ENCODE peak calls at places on chromosomes 12 and 14, in four cellular contexts. Q is MCF 10A, S is fibroblast of lung, X is EL. A is an unnamed sample.

GRCh38 chr14:100405752-100406455 is 82.8 kb downstream of the SLC25A47 start:
- DNase-seq in Q (no peak), S (no peak), X (no peak), A (no peak)

GRCh38 chr12:129009833-129010232 is 156.6 kb downstream of the GLT1D1 start:
- DNase-seq in Q (no peak), S (no peak), X (no peak), A (no peak)

GRCh38 chr14:49982522-49982951 is 89.7 kb downstream of the ARF6 start:
- DNase-seq in Q (peak), S (peak), X (peak), A (no peak)

GRCh38 chr12:106301241-106301610 is 1.3 kb upstream of the TCP11L2 start:
- DNase-seq in Q (no peak), S (peak), X (no peak), A (no peak)

GRCh38 chr12:92739099-92739498 is 36.3 kb downstream of the PLEKHG7 start:
- DNase-seq in Q (no peak), S (peak), X (no peak), A (no peak)

GRCh38 chr12:118842753-118843335 is 138.5 kb upstream of the SRRM4 start:
- DNase-seq in Q (no peak), S (no peak), X (no peak), A (no peak)

GRCh38 chr12:101608301-101609133 is 13.7 kb downstream of the MYBPC1 start:
- DNase-seq in Q (no peak), S (no peak), X (no peak), A (peak)

GRCh38 chr14:57928732-57929131 is 62.8 kb upstream of the SLC35F4 start:
- DNase-seq in Q (no peak), S (no peak), X (no peak), A (no peak)

GRCh38 chr14:102507026-102507860 is 2.3 kb downstream of the ANKRD9 start:
- DNase-seq in Q (no peak), S (no peak), X (no peak), A (no peak)

GRCh38 chr12:104197264-104197663 is 18.3 kb upstream of the TXNRD1 start:
- DNase-seq in Q (peak), S (peak), X (no peak), A (no peak)

GRCh38 chr14:50675597-50675996 is 7.5 kb upstream of the SAV1 start:
- DNase-seq in Q (no peak), S (peak), X (peak), A (no peak)

GRCh38 chr12:88223519-88223918 is 81.4 kb downstream of the TMTC3 start:
- DNase-seq in Q (no peak), S (no peak), X (no peak), A (no peak)

GRCh38 chr12:93616584-93617101 is 44.2 kb downstream of the SOCS2 start:
- DNase-seq in Q (peak), S (peak), X (peak), A (no peak)

GRCh38 chr14:22600027-22600426 is 1.9 kb downstream of the ABHD4 start:
- DNase-seq in Q (no peak), S (no peak), X (no peak), A (no peak)

GRCh38 chr14:23653046-23653445 is 16.9 kb downstream of the DHRS2 start:
- DNase-seq in Q (no peak), S (no peak), X (peak), A (no peak)

GRCh38 chr14:79825046-79825521 is 386.2 kb downstream of the DIO2 start:
- DNase-seq in Q (peak), S (peak), X (peak), A (no peak)

GRCh38 chr14:94393474-94393873 is 5.1 kb upstream of the SERPINA1 start:
- DNase-seq in Q (no peak), S (no peak), X (no peak), A (no peak)

GRCh38 chr12:2344476-2344875 is 291.7 kb downstream of the CACNA1C start:
- DNase-seq in Q (no peak), S (no peak), X (no peak), A (no peak)

GRCh38 chr14:68705741-68706283 is 87.1 kb downstream of the ZFP36L1 start:
- DNase-seq in Q (peak), S (no peak), X (no peak), A (peak)

GRCh38 chr12:1808798-1809480 is 11.4 kb upstream of the LRTM2 start:
- DNase-seq in Q (no peak), S (no peak), X (no peak), A (no peak)

GRCh38 chr12:116381240-116381743 is 103.8 kb upstream of the MED13L start:
- DNase-seq in Q (no peak), S (no peak), X (no peak), A (no peak)

GRCh38 chr14:94974893-94975292 is 182.4 kb downstream of the DICER1 start:
- DNase-seq in Q (no peak), S (no peak), X (no peak), A (no peak)

GRCh38 chr12:70366581-70367267 is 634 bp downstream of the KCNMB4 start:
- DNase-seq in Q (peak), S (peak), X (peak), A (peak)

GRCh38 chr12:67338426-67338825 is 69.3 kb downstream of the CAND1 start:
- DNase-seq in Q (no peak), S (no peak), X (no peak), A (no peak)

GRCh38 chr14:20262642-20263128 is 23.6 kb downstream of the OR11H4 start:
- DNase-seq in Q (peak), S (peak), X (peak), A (no peak)

GRCh38 chr12:91893476-91893875 is 252.2 kb downstream of the BTG1 start:
- DNase-seq in Q (peak), S (no peak), X (no peak), A (peak)

GRCh38 chr12:104576980-104577925 is 120.5 kb downstream of the CHST11 start:
- DNase-seq in Q (no peak), S (peak), X (peak), A (no peak)

GRCh38 chr14:89293349-89293916 is 123.6 kb downstream of the FOXN3 start:
- DNase-seq in Q (no peak), S (no peak), X (no peak), A (no peak)